ENCODE peak calls at places on chromosomes 4 and X, in eight cellular contexts. One of them, this sample, is unnamed.

GRCh38 chr4:2662598-2662997 is 93.5 kb downstream of the TNIP2 start:
- DNase-seq in heart left ventricle: no peak
- DNase-seq in NB4: peak
- DNase-seq in lower leg skin: no peak
- DNase-seq in IMR-90: peak
- DNase-seq in Peyer's patch: no peak
- DNase-seq in body of pancreas: no peak
- DNase-seq in esophagus squamous epithelium: no peak
- DNase-seq in this sample: no peak

GRCh38 chr4:113142351-113142750 is 92.9 kb downstream of the ANK2 start:
- DNase-seq in heart left ventricle: no peak
- DNase-seq in NB4: no peak
- DNase-seq in lower leg skin: no peak
- DNase-seq in IMR-90: no peak
- DNase-seq in Peyer's patch: no peak
- DNase-seq in body of pancreas: no peak
- DNase-seq in esophagus squamous epithelium: no peak
- DNase-seq in this sample: no peak

GRCh38 chrX:53211391-53211978 is 13.5 kb downstream of the KDM5C start:
- DNase-seq in heart left ventricle: no peak
- DNase-seq in NB4: no peak
- DNase-seq in lower leg skin: no peak
- DNase-seq in IMR-90: peak
- DNase-seq in Peyer's patch: no peak
- DNase-seq in body of pancreas: no peak
- DNase-seq in esophagus squamous epithelium: no peak
- DNase-seq in this sample: no peak

GRCh38 chr4:161496-162284 is 37.4 kb downstream of the ZNF718 start:
- DNase-seq in heart left ventricle: no peak
- DNase-seq in NB4: peak
- DNase-seq in lower leg skin: no peak
- DNase-seq in IMR-90: no peak
- DNase-seq in Peyer's patch: no peak
- DNase-seq in body of pancreas: no peak
- DNase-seq in esophagus squamous epithelium: no peak
- DNase-seq in this sample: no peak

GRCh38 chr4:40750461-40751258 is 905 bp downstream of the NSUN7 start:
- DNase-seq in heart left ventricle: no peak
- DNase-seq in NB4: no peak
- DNase-seq in lower leg skin: no peak
- DNase-seq in IMR-90: no peak
- DNase-seq in Peyer's patch: no peak
- DNase-seq in body of pancreas: peak
- DNase-seq in esophagus squamous epithelium: no peak
- DNase-seq in this sample: no peak

GRCh38 chrX:47991263-47992092 is 12.3 kb downstream of the ZNF182 start:
- DNase-seq in heart left ventricle: no peak
- DNase-seq in NB4: peak
- DNase-seq in lower leg skin: no peak
- DNase-seq in IMR-90: peak
- DNase-seq in Peyer's patch: no peak
- DNase-seq in body of pancreas: no peak
- DNase-seq in esophagus squamous epithelium: no peak
- DNase-seq in this sample: no peak

GRCh38 chr4:124948976-124949597 is 236.6 kb upstream of the ANKRD50 start:
- DNase-seq in heart left ventricle: no peak
- DNase-seq in NB4: no peak
- DNase-seq in lower leg skin: no peak
- DNase-seq in IMR-90: peak
- DNase-seq in Peyer's patch: no peak
- DNase-seq in body of pancreas: no peak
- DNase-seq in esophagus squamous epithelium: no peak
- DNase-seq in this sample: no peak

GRCh38 chr4:188178806-188179205 is 39.6 kb downstream of the TRIML1 start:
- DNase-seq in heart left ventricle: no peak
- DNase-seq in NB4: no peak
- DNase-seq in lower leg skin: no peak
- DNase-seq in IMR-90: no peak
- DNase-seq in Peyer's patch: no peak
- DNase-seq in body of pancreas: no peak
- DNase-seq in esophagus squamous epithelium: no peak
- DNase-seq in this sample: no peak

GRCh38 chr4:106522839-106523238 is 154.3 kb upstream of the GIMD1 start:
- DNase-seq in heart left ventricle: no peak
- DNase-seq in NB4: no peak
- DNase-seq in lower leg skin: no peak
- DNase-seq in IMR-90: peak
- DNase-seq in Peyer's patch: no peak
- DNase-seq in body of pancreas: no peak
- DNase-seq in esophagus squamous epithelium: no peak
- DNase-seq in this sample: no peak

GRCh38 chr4:165175879-165176278 is 31.5 kb upstream of the KLHL2 start:
- DNase-seq in heart left ventricle: no peak
- DNase-seq in NB4: no peak
- DNase-seq in lower leg skin: no peak
- DNase-seq in IMR-90: no peak
- DNase-seq in Peyer's patch: no peak
- DNase-seq in body of pancreas: peak
- DNase-seq in esophagus squamous epithelium: no peak
- DNase-seq in this sample: no peak

GRCh38 chr4:121428721-121429120 is 47.9 kb upstream of the QRFPR start:
- DNase-seq in heart left ventricle: no peak
- DNase-seq in NB4: no peak
- DNase-seq in lower leg skin: no peak
- DNase-seq in IMR-90: peak
- DNase-seq in Peyer's patch: no peak
- DNase-seq in body of pancreas: no peak
- DNase-seq in esophagus squamous epithelium: no peak
- DNase-seq in this sample: no peak

GRCh38 chr4:1727117-1728031 is 6.1 kb downstream of the TACC3 start:
- DNase-seq in heart left ventricle: peak
- DNase-seq in NB4: peak
- DNase-seq in lower leg skin: peak
- DNase-seq in IMR-90: peak
- DNase-seq in Peyer's patch: peak
- DNase-seq in body of pancreas: peak
- DNase-seq in esophagus squamous epithelium: no peak
- DNase-seq in this sample: peak

GRCh38 chrX:69988955-69989394 is 60.8 kb downstream of the AWAT2 start:
- DNase-seq in heart left ventricle: peak
- DNase-seq in NB4: no peak
- DNase-seq in lower leg skin: no peak
- DNase-seq in IMR-90: no peak
- DNase-seq in Peyer's patch: no peak
- DNase-seq in body of pancreas: no peak
- DNase-seq in esophagus squamous epithelium: no peak
- DNase-seq in this sample: no peak

GRCh38 chr4:121822796-121823504 is 733 bp downstream of the CCNA2 start:
- DNase-seq in heart left ventricle: no peak
- DNase-seq in NB4: peak
- DNase-seq in lower leg skin: no peak
- DNase-seq in IMR-90: no peak
- DNase-seq in Peyer's patch: peak
- DNase-seq in body of pancreas: peak
- DNase-seq in esophagus squamous epithelium: no peak
- DNase-seq in this sample: no peak

GRCh38 chr4:54090804-54091623 is 8.9 kb upstream of the GSX2 start:
- DNase-seq in heart left ventricle: peak
- DNase-seq in NB4: no peak
- DNase-seq in lower leg skin: no peak
- DNase-seq in IMR-90: peak
- DNase-seq in Peyer's patch: no peak
- DNase-seq in body of pancreas: peak
- DNase-seq in esophagus squamous epithelium: no peak
- DNase-seq in this sample: no peak

GRCh38 chr4:134126161-134126560 is 75.4 kb downstream of the PABPC4L start:
- DNase-seq in heart left ventricle: no peak
- DNase-seq in NB4: no peak
- DNase-seq in lower leg skin: no peak
- DNase-seq in IMR-90: no peak
- DNase-seq in Peyer's patch: no peak
- DNase-seq in body of pancreas: no peak
- DNase-seq in esophagus squamous epithelium: no peak
- DNase-seq in this sample: no peak

GRCh38 chr4:156571146-156571545 is 400.5 kb downstream of the PDGFC start:
- DNase-seq in heart left ventricle: peak
- DNase-seq in NB4: no peak
- DNase-seq in lower leg skin: no peak
- DNase-seq in IMR-90: no peak
- DNase-seq in Peyer's patch: no peak
- DNase-seq in body of pancreas: no peak
- DNase-seq in esophagus squamous epithelium: no peak
- DNase-seq in this sample: no peak

GRCh38 chrX:2666491-2666890 is 24.6 kb upstream of the CD99 start:
- DNase-seq in heart left ventricle: no peak
- DNase-seq in NB4: no peak
- DNase-seq in lower leg skin: no peak
- DNase-seq in IMR-90: no peak
- DNase-seq in Peyer's patch: no peak
- DNase-seq in body of pancreas: no peak
- DNase-seq in esophagus squamous epithelium: no peak
- DNase-seq in this sample: no peak

GRCh38 chr4:47032405-47033106 is 1.2 kb downstream of the GABRB1 start:
- DNase-seq in heart left ventricle: peak
- DNase-seq in NB4: peak
- DNase-seq in lower leg skin: no peak
- DNase-seq in IMR-90: peak
- DNase-seq in Peyer's patch: peak
- DNase-seq in body of pancreas: peak
- DNase-seq in esophagus squamous epithelium: no peak
- DNase-seq in this sample: peak

GRCh38 chr4:80189956-80190671 is 7.2 kb upstream of the PRDM8 start:
- DNase-seq in heart left ventricle: no peak
- DNase-seq in NB4: no peak
- DNase-seq in lower leg skin: no peak
- DNase-seq in IMR-90: peak
- DNase-seq in Peyer's patch: no peak
- DNase-seq in body of pancreas: peak
- DNase-seq in esophagus squamous epithelium: no peak
- DNase-seq in this sample: no peak

GRCh38 chr4:6932918-6933317 is 23.3 kb downstream of the TBC1D14 start:
- DNase-seq in heart left ventricle: no peak
- DNase-seq in NB4: no peak
- DNase-seq in lower leg skin: no peak
- DNase-seq in IMR-90: no peak
- DNase-seq in Peyer's patch: no peak
- DNase-seq in body of pancreas: no peak
- DNase-seq in esophagus squamous epithelium: no peak
- DNase-seq in this sample: no peak

GRCh38 chr4:121794505-121795192 is 6.5 kb upstream of the EXOSC9 start:
- DNase-seq in heart left ventricle: no peak
- DNase-seq in NB4: no peak
- DNase-seq in lower leg skin: no peak
- DNase-seq in IMR-90: no peak
- DNase-seq in Peyer's patch: no peak
- DNase-seq in body of pancreas: no peak
- DNase-seq in esophagus squamous epithelium: no peak
- DNase-seq in this sample: no peak

GRCh38 chr4:74157743-74158560 is at the start of gene MTHFD2L:
- DNase-seq in heart left ventricle: peak
- DNase-seq in NB4: peak
- DNase-seq in lower leg skin: peak
- DNase-seq in IMR-90: peak
- DNase-seq in Peyer's patch: peak
- DNase-seq in body of pancreas: peak
- DNase-seq in esophagus squamous epithelium: peak
- DNase-seq in this sample: peak
- TF ChIP-seq POLR2A in heart left ventricle: peak
- TF ChIP-seq POLR2A in NB4: peak
- TF ChIP-seq POLR2A in lower leg skin: peak
- TF ChIP-seq POLR2A in IMR-90: peak
- TF ChIP-seq POLR2A in Peyer's patch: peak
- TF ChIP-seq POLR2A in body of pancreas: peak
- TF ChIP-seq POLR2A in esophagus squamous epithelium: peak
- TF ChIP-seq POLR2A in this sample: peak

GRCh38 chr4:153490985-153491483 is 24.9 kb downstream of the TMEM131L start:
- DNase-seq in heart left ventricle: no peak
- DNase-seq in NB4: no peak
- DNase-seq in lower leg skin: no peak
- DNase-seq in IMR-90: no peak
- DNase-seq in Peyer's patch: no peak
- DNase-seq in body of pancreas: no peak
- DNase-seq in esophagus squamous epithelium: no peak
- DNase-seq in this sample: no peak
- TF ChIP-seq POLR2A in heart left ventricle: no peak
- TF ChIP-seq POLR2A in NB4: no peak
- TF ChIP-seq POLR2A in lower leg skin: no peak
- TF ChIP-seq POLR2A in IMR-90: no peak
- TF ChIP-seq POLR2A in Peyer's patch: no peak
- TF ChIP-seq POLR2A in body of pancreas: no peak
- TF ChIP-seq POLR2A in esophagus squamous epithelium: no peak
- TF ChIP-seq POLR2A in this sample: no peak

GRCh38 chrX:17743913-17744312 is 6.6 kb downstream of the SCML1 start:
- DNase-seq in heart left ventricle: no peak
- DNase-seq in NB4: no peak
- DNase-seq in lower leg skin: no peak
- DNase-seq in IMR-90: peak
- DNase-seq in Peyer's patch: no peak
- DNase-seq in body of pancreas: no peak
- DNase-seq in esophagus squamous epithelium: no peak
- DNase-seq in this sample: no peak
- TF ChIP-seq POLR2A in heart left ventricle: no peak
- TF ChIP-seq POLR2A in NB4: no peak
- TF ChIP-seq POLR2A in lower leg skin: no peak
- TF ChIP-seq POLR2A in IMR-90: no peak
- TF ChIP-seq POLR2A in Peyer's patch: no peak
- TF ChIP-seq POLR2A in body of pancreas: no peak
- TF ChIP-seq POLR2A in esophagus squamous epithelium: no peak
- TF ChIP-seq POLR2A in this sample: no peak

DNA sequence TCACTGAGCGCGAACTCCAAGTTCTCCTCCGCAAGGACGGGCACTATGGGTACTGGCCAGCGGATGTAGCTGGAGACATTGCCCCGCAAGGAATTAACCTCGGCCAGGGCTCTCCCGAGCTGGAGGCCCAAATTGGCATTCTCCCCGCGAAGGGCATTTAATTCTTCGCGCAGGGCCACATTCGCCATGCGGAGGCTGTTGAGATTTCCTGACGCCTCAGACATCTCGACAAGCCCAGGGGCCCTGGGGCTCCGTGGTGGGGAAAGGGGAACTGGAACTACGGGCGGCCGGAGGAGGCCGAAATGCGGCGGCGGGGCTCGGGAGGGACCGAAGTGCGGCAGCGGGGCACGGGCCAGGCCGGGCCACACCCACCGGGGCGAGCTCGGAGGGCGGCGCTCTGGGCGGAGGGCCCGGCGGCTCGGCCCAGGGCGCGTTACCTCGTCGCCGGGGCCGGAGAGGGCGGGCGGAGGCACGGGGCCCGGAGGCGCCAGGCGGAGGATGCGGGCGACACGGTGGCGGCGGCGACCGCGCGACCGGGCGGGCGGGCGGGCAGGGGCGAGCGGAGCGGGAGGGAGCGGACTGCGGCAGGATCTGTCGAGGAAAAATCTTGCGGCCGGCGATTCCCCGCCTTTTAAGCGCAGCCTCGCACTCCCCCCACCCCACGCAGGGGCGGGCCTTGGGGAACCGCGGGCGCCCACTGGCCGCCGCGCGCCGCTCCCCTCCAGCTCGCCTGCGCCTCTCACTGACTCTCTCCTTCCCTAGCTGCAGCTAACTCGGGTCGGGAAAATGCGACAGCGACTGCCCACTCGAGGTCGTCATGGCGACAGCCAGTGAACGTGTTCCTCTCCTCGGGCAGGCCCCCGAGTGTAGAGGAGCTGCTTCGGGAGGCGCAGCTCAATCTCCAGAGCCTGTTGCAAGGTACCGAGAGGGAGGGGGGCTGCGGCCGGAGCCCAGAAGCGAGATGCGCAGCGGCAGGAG is at the start of gene RTL5:
- DNase-seq in heart left ventricle: peak
- DNase-seq in NB4: peak
- DNase-seq in lower leg skin: peak
- DNase-seq in IMR-90: peak
- DNase-seq in Peyer's patch: peak
- DNase-seq in body of pancreas: peak
- DNase-seq in esophagus squamous epithelium: no peak
- DNase-seq in this sample: peak
- TF ChIP-seq POLR2A in heart left ventricle: peak
- TF ChIP-seq POLR2A in NB4: no peak
- TF ChIP-seq POLR2A in lower leg skin: no peak
- TF ChIP-seq POLR2A in IMR-90: no peak
- TF ChIP-seq POLR2A in Peyer's patch: no peak
- TF ChIP-seq POLR2A in body of pancreas: peak
- TF ChIP-seq POLR2A in esophagus squamous epithelium: peak
- TF ChIP-seq POLR2A in this sample: no peak

This sample was measured in H54.